ENCODE peak calls at places on chromosomes 11 and 22, in six cellular contexts. D is IMR-90, B is spleen, J is tibial nerve, L is A549, K is stomach. A is an unnamed sample. For H3K4me1, the result is how much of the 10 kb centered on the place peaks cover.

GRCh38 chr11:124474079-124474478 is 28.6 kb upstream of the OR8B8 start:
- DNase-seq in D (no peak), J (no peak), L (no peak), K (no peak), B (no peak), A (no peak)

GRCh38 chr11:119891392-119891791 is 162.4 kb upstream of the NECTIN1 start:
- DNase-seq in D (no peak), J (no peak), K (no peak), L (no peak), B (peak), A (peak)

GRCh38 chr11:112784323-112785073 is 176.7 kb upstream of the NCAM1 start:
- DNase-seq in K (no peak), J (no peak), L (no peak), B (no peak), D (no peak), A (peak)

GRCh38 chr11:43408277-43408676 is 49.6 kb downstream of the TTC17 start:
- DNase-seq in J (no peak), K (no peak), L (no peak), B (no peak), D (no peak), A (no peak)

GRCh38 chr11:57248780-57249383 is 11.8 kb upstream of the APLNR start:
- DNase-seq in K (peak), B (peak), J (peak), L (peak), D (peak), A (peak)

GRCh38 chr22:37533995-37534394 is 14.8 kb upstream of the CARD10 start:
- DNase-seq in J (no peak), D (peak), K (no peak), B (no peak), L (no peak), A (no peak)

GRCh38 chr22:21725956-21726649 is 9.5 kb downstream of the YPEL1 start:
- DNase-seq in D (no peak), L (no peak), J (no peak), K (no peak), B (no peak), A (no peak)

GRCh38 chr11:36041988-36042606 is 98.2 kb downstream of the LDLRAD3 start:
- DNase-seq in K (no peak), J (no peak), D (no peak), B (no peak), L (no peak), A (no peak)

GRCh38 chr22:46766611-46767010 is 4.2 kb downstream of the TBC1D22A start:
- DNase-seq in J (no peak), L (no peak), B (peak), D (no peak), K (no peak), A (no peak)

GRCh38 chr11:13035711-13036110 is 26.6 kb downstream of the RASSF10 start:
- DNase-seq in K (no peak), B (no peak), J (no peak), L (no peak), D (no peak), A (no peak)

GRCh38 chr22:31920306-31920705 is 24.0 kb upstream of the YWHAH start:
- DNase-seq in B (no peak), J (no peak), D (no peak), K (no peak), L (no peak), A (no peak)

GRCh38 chr11:34224434-34224966 is 119.1 kb downstream of the NAT10 start:
- DNase-seq in B (no peak), L (no peak), D (no peak), K (no peak), J (no peak), A (no peak)

GRCh38 chr11:75188671-75189070 is 37.8 kb downstream of the SLCO2B1 start:
- DNase-seq in D (no peak), L (no peak), K (no peak), J (no peak), B (no peak), A (no peak)

GRCh38 chr22:37049224-37049623 is 2.3 kb upstream of the KCTD17 start:
- DNase-seq in B (no peak), J (no peak), L (no peak), K (no peak), D (no peak), A (no peak)

GRCh38 chr11:2892215-2893020 is 6.8 kb upstream of the CDKN1C start:
- DNase-seq in B (peak), K (peak), J (peak), D (peak), L (peak), A (peak)

GRCh38 chr11:67795746-67796145 is 121.3 kb upstream of the ALDH3B2 start:
- DNase-seq in D (no peak), L (no peak), K (no peak), B (no peak), J (no peak), A (no peak)

GRCh38 chr11:128373011-128373410 is 214.3 kb downstream of the ETS1 start:
- DNase-seq in B (no peak), D (peak), L (no peak), J (no peak), K (no peak), A (no peak)

GRCh38 chr22:45294030-45294429 is 9.3 kb downstream of the UPK3A start:
- DNase-seq in B (no peak), J (no peak), D (no peak), K (no peak), L (no peak), A (no peak)

GRCh38 chr22:37284807-37285355 is 2.6 kb downstream of the CYTH4 start:
- DNase-seq in K (peak), L (no peak), D (no peak), B (peak), J (no peak), A (peak)

GRCh38 chr11:14554959-14555358 is 34.8 kb upstream of the PSMA1 start:
- DNase-seq in L (no peak), B (no peak), J (no peak), K (no peak), D (no peak), A (no peak)

GRCh38 chr11:70507466-70508230 is 109.3 kb downstream of the CTTN start:
- DNase-seq in D (no peak), L (no peak), K (no peak), B (peak), J (no peak), A (no peak)

GRCh38 chr22:26122920-26123468 is 46.3 kb upstream of the SEZ6L start:
- DNase-seq in D (no peak), J (no peak), B (no peak), L (no peak), K (no peak), A (no peak)

GRCh38 chr22:45972868-45973212 is 4.1 kb downstream of the WNT7B start:
- DNase-seq in B (no peak), J (no peak), K (no peak), L (no peak), D (no peak), A (no peak)

GRCh38 chr11:62787005-62787759 is at the start of gene TMEM179B:
- DNase-seq in D (peak), L (peak), J (peak), K (peak), B (peak), A (peak)

GRCh38 chr11:103091441-103091809 is 535 bp downstream of the DCUN1D5 start:
- DNase-seq in D (peak), J (peak), L (peak), K (peak), B (peak), A (peak)

GRCh38 chr11:60992842-60993409 is 21.4 kb downstream of the CD6 start:
- DNase-seq in B (no peak), D (no peak), K (peak), J (no peak), L (no peak), A (no peak)

GRCh38 chr11:888290-889212 is 22.1 kb downstream of the CHID1 start:
- DNase-seq in D (no peak), L (no peak), B (no peak), K (no peak), J (no peak), A (no peak)

GRCh38 chr11:35927730-35928129 is 16.1 kb upstream of the LDLRAD3 start:
- DNase-seq in K (peak), J (peak), L (peak), D (peak), B (peak), A (peak)

GRCh38 chr22:40326905-40327735 is 19.2 kb upstream of the ADSL start:
- DNase-seq in D (peak), L (no peak), K (no peak), J (no peak), B (no peak), A (no peak)

GRCh38 chr11:100855466-100856067 is 168.5 kb downstream of the ARHGAP42 start:
- DNase-seq in D (peak), B (no peak), K (no peak), L (peak), J (no peak), A (no peak)

GRCh38 chr11:65279713-65280459 is 18.1 kb downstream of the POLA2 start:
- DNase-seq in L (peak), K (peak), B (no peak), D (peak), J (no peak), A (peak)

GRCh38 chr11:71268706-71269321 is 16.4 kb upstream of the SHANK2 start:
- DNase-seq in J (no peak), L (no peak), K (no peak), B (no peak), D (no peak), A (no peak)

GRCh38 chr11:3022300-3022967 is 30.3 kb upstream of the NAP1L4 start:
- DNase-seq in K (no peak), B (no peak), D (peak), J (no peak), L (no peak), A (no peak)

GRCh38 chr11:4054643-4055042 is 40.0 kb upstream of the RRM1 start:
- DNase-seq in L (no peak), K (no peak), D (no peak), B (no peak), J (no peak), A (no peak)

GRCh38 chr11:35563413-35564245 is 38.2 kb upstream of the PAMR1 start:
- DNase-seq in L (no peak), D (peak), J (no peak), K (no peak), B (no peak), A (no peak)

GRCh38 chr11:86577663-86578636 is 94.5 kb downstream of the ME3 start:
- DNase-seq in B (peak), J (peak), L (peak), D (peak), K (no peak), A (peak)

GRCh38 chr11:115990004-115990447 is 485.8 kb upstream of the CADM1 start:
- DNase-seq in D (no peak), J (no peak), K (no peak), L (no peak), B (peak), A (no peak)

GRCh38 chr22:28813772-28814518 is 13.6 kb upstream of the XBP1 start:
- DNase-seq in J (no peak), B (peak), D (no peak), K (peak), L (no peak), A (peak)
- H3K4me1 ChIP-seq in J (under half), B (half or more), D (under half), K (half or more), L (under half), A (under half)

GRCh38 chr11:69479591-69480271 is 1.7 kb upstream of the LINC01488 start:
- DNase-seq in L (peak), K (peak), J (no peak), B (peak), D (no peak), A (peak)
- TF ChIP-seq POLR2A in L (peak), K (no peak), J (no peak), B (no peak), D (no peak), A (no peak)

GRCh38 chr11:83115551-83115950 is 41.4 kb upstream of the PCF11 start:
- DNase-seq in J (no peak), L (no peak), D (no peak), K (no peak), B (no peak), A (no peak)

GRCh38 chr11:83118814-83119213 is 38.1 kb upstream of the PCF11 start:
- DNase-seq in B (no peak), D (peak), K (no peak), J (no peak), L (no peak), A (no peak)

GRCh38 chr11:83112886-83113285 is 41.2 kb upstream of the RAB30 start:
- DNase-seq in J (no peak), K (no peak), D (no peak), L (no peak), B (no peak), A (no peak)

GRCh38 chr11:83119216-83119615 is 37.7 kb upstream of the PCF11 start:
- DNase-seq in L (no peak), D (peak), J (no peak), B (no peak), K (no peak), A (no peak)

DNA sequence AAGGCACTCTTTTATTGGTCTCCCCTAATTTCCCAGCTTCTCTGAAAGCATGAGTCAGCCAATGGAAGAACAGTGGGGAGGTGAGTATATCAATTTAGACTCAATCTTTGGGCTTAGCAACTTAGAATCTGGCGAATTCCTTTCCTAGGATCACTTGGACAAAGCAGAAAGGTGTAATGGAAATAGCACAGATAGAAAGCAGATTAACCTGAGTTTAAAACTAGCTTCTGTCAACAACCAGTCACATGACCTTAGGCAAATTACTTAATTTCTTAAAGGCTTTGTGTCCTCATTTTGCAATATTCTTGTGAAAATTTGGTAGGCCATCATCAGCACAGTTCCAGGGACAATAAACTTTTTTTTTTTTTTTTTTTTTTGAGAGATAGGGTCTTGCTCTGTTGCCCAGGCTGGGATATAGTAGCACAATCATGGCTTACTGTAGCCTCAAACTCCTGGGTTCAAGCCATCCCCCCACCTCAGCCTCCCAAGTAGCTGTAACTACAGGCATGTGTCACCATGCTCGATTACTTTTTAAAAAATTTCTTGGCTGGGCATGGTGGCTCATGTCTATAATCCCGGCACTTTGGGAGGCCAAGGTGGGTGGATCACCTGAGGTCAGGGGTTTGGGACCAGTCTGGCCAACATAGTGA is 40.8 kb upstream of the PCF11 start:
- DNase-seq in L (no peak), J (no peak), B (no peak), K (no peak), D (no peak), A (no peak)
- H3K4me3 ChIP-seq in L (no peak), J (no peak), B (peak), K (no peak), D (no peak), A (no peak)

GRCh38 chr22:23202812-23203451 is 22.6 kb downstream of the BCR start:
- DNase-seq in K (no peak), J (no peak), L (no peak), B (peak), D (no peak), A (no peak)
- H3K4me1 ChIP-seq in K (under half), J (under half), L (under half), B (half or more), D (under half), A (half or more)